ENCODE peak calls at places on chromosomes 3 and 15, in four cellular contexts. S, R, Q and B are unnamed samples.

GRCh38 chr3:14810070-14810732 is 8.6 kb upstream of the FGD5 start:
- DNase-seq in R (no peak), S (no peak), Q (no peak), B (no peak)

GRCh38 chr3:169812844-169813677 is at the start of the genes LRRC34 and LRRIQ4:
- DNase-seq in Q (no peak), S (peak), R (peak), B (peak)

GRCh38 chr3:10332481-10333358 is 11.8 kb upstream of the SEC13 start:
- DNase-seq in Q (no peak), S (no peak), R (no peak), B (no peak)

GRCh38 chr3:109927161-109927560 is 589.8 kb upstream of the DPPA4 start:
- DNase-seq in Q (peak), R (no peak), S (no peak), B (peak)

GRCh38 chr3:131840151-131840797 is 194.5 kb downstream of the CPNE4 start:
- DNase-seq in S (no peak), R (no peak), Q (no peak), B (peak)

GRCh38 chr15:41971089-41971892 is 1.1 kb downstream of the EHD4 start:
- DNase-seq in S (peak), Q (peak), R (peak), B (peak)

GRCh38 chr3:182837855-182838454 is 44.7 kb downstream of the ATP11B start:
- DNase-seq in R (no peak), S (no peak), Q (peak), B (peak)

GRCh38 chr3:81173514-81173913 is 587.9 kb downstream of the GBE1 start:
- DNase-seq in Q (peak), R (peak), S (no peak), B (no peak)

GRCh38 chr3:16402451-16402850 is 111.0 kb downstream of the RFTN1 start:
- DNase-seq in S (no peak), R (no peak), Q (no peak), B (peak)

GRCh38 chr15:98823012-98823458 is 174.7 kb downstream of the IGF1R start:
- DNase-seq in Q (peak), R (no peak), S (no peak), B (peak)

GRCh38 chr3:16234281-16234680 is 30.5 kb downstream of the DPH3 start:
- DNase-seq in Q (no peak), R (no peak), S (no peak), B (no peak)

GRCh38 chr15:73691398-73691797 is 7.2 kb downstream of the CD276 start:
- DNase-seq in Q (no peak), R (peak), S (no peak), B (peak)

GRCh38 chr15:46815765-46816164 is 901.5 kb upstream of the SEMA6D start:
- DNase-seq in R (peak), Q (no peak), S (no peak), B (no peak)

GRCh38 chr3:12922299-12922698 is 80.9 kb upstream of the RPL32 start:
- DNase-seq in S (no peak), Q (no peak), R (no peak), B (no peak)

GRCh38 chr3:13042127-13042931 is 30.9 kb downstream of the IQSEC1 start:
- DNase-seq in S (no peak), Q (no peak), R (no peak), B (no peak)

GRCh38 chr15:58594898-58595297 is 154.6 kb downstream of the ADAM10 start:
- DNase-seq in R (no peak), S (no peak), Q (no peak), B (no peak)

GRCh38 chr3:13068269-13069010 is 4.8 kb downstream of the IQSEC1 start:
- DNase-seq in Q (no peak), S (no peak), R (no peak), B (no peak)

GRCh38 chr3:52204337-52205073 is 6.5 kb downstream of the ALAS1 start:
- DNase-seq in S (no peak), Q (no peak), R (peak), B (no peak)

GRCh38 chr3:78887608-78888011 is 880.2 kb downstream of the ROBO1 start:
- DNase-seq in R (no peak), S (no peak), Q (no peak), B (peak)

GRCh38 chr3:190371152-190371551 is 16.8 kb upstream of the CLDN16 start:
- DNase-seq in S (no peak), R (no peak), Q (no peak), B (no peak)